ENCODE peak calls at places on chromosomes 12 and 14, in five cellular contexts. O is stimulated activated naive CD4-positive, alpha-beta T cell; X is HTR-8/SVneo; H is CD4-positive, CD25-positive, alpha-beta regulatory T cell; K is AG04450. C is an unnamed sample.

GRCh38 chr12:88854260-88854659 is 274.0 kb upstream of the KITLG start:
- DNase-seq in O (no peak), X (peak), H (no peak), K (peak), C (peak)

GRCh38 chr12:124370851-124371250 is 76.0 kb downstream of the RFLNA start:
- DNase-seq in O (no peak), X (no peak), H (no peak), K (no peak), C (no peak)

GRCh38 chr14:103201801-103202200 is 78.5 kb downstream of the TNFAIP2 start:
- DNase-seq in O (no peak), X (no peak), H (no peak), K (no peak), C (no peak)

GRCh38 chr12:95202691-95203476 is 14.4 kb downstream of the FGD6 start:
- DNase-seq in O (no peak), X (no peak), H (no peak), K (no peak), C (no peak)

GRCh38 chr14:92880851-92881250 is 42.1 kb upstream of the CHGA start:
- DNase-seq in O (no peak), X (peak), H (no peak), K (no peak), C (no peak)

GRCh38 chr14:71467419-71467818 is 464.8 kb upstream of the RGS6 start:
- DNase-seq in O (no peak), X (no peak), H (no peak), K (no peak), C (peak)

GRCh38 chr12:124368421-124369032 is 73.6 kb downstream of the RFLNA start:
- DNase-seq in O (no peak), X (no peak), H (no peak), K (no peak), C (no peak)

GRCh38 chr12:2256915-2257314 is 204.1 kb downstream of the CACNA1C start:
- DNase-seq in O (no peak), X (no peak), H (no peak), K (no peak), C (no peak)

GRCh38 chr12:59173696-59174095 is 253.4 kb upstream of the LRIG3 start:
- DNase-seq in O (no peak), X (no peak), H (no peak), K (no peak), C (no peak)

GRCh38 chr14:52801014-52801708 is 9.8 kb upstream of the GNPNAT1 start:
- DNase-seq in O (no peak), X (no peak), H (no peak), K (peak), C (peak)

GRCh38 chr14:75184447-75184846 is 8.0 kb upstream of the TMED10 start:
- DNase-seq in O (no peak), X (no peak), H (no peak), K (no peak), C (peak)

GRCh38 chr12:53060721-53061276 is 10.9 kb downstream of the TNS2 start:
- DNase-seq in O (no peak), X (no peak), H (no peak), K (no peak), C (no peak)

GRCh38 chr12:28710882-28711281 is 438.2 kb upstream of the FAR2 start:
- DNase-seq in O (no peak), X (no peak), H (no peak), K (peak), C (peak)

GRCh38 chr14:38248629-38249028 is 7.3 kb downstream of the CLEC14A start:
- DNase-seq in O (no peak), X (no peak), H (no peak), K (no peak), C (no peak)

GRCh38 chr14:103688441-103688840 is 26.8 kb downstream of the XRCC3 start:
- DNase-seq in O (no peak), X (no peak), H (no peak), K (no peak), C (no peak)

GRCh38 chr14:72598328-72598727 is 295.6 kb downstream of the DPF3 start:
- DNase-seq in O (no peak), X (no peak), H (no peak), K (no peak), C (no peak)

GRCh38 chr14:72699852-72700257 is 194.0 kb downstream of the DPF3 start:
- DNase-seq in O (no peak), X (no peak), H (no peak), K (peak), C (peak)

GRCh38 chr12:96445743-96446655 is 43.4 kb upstream of the CFAP54 start:
- DNase-seq in O (no peak), X (peak), H (peak), K (peak), C (peak)

GRCh38 chr12:2286461-2287131 is 233.8 kb downstream of the CACNA1C start:
- DNase-seq in O (no peak), X (no peak), H (no peak), K (no peak), C (peak)

GRCh38 chr12:83634726-83635267 is 948.1 kb downstream of the TMTC2 start:
- DNase-seq in O (no peak), X (no peak), H (no peak), K (no peak), C (no peak)

GRCh38 chr12:92541024-92541423 is 161.8 kb upstream of the PLEKHG7 start:
- DNase-seq in O (no peak), X (no peak), H (no peak), K (no peak), C (no peak)

GRCh38 chr12:643478-644292 is 19.6 kb downstream of the NINJ2 start:
- DNase-seq in O (no peak), X (no peak), H (no peak), K (no peak), C (no peak)

GRCh38 chr14:90557516-90557915 is 160.7 kb downstream of the CALM1 start:
- DNase-seq in O (no peak), X (no peak), H (no peak), K (no peak), C (no peak)

GRCh38 chr14:23153891-23154796 is 29.3 kb downstream of the SLC7A8 start:
- DNase-seq in O (no peak), X (no peak), H (no peak), K (no peak), C (peak)

GRCh38 chr12:57844725-57845477 is 1.6 kb downstream of the CTDSP2 start:
- DNase-seq in O (no peak), X (peak), H (no peak), K (peak), C (no peak)

GRCh38 chr12:116249938-116250337 is 27.6 kb downstream of the MED13L start:
- DNase-seq in O (no peak), X (no peak), H (no peak), K (no peak), C (no peak)

GRCh38 chr12:113194971-113195391 is 9.5 kb downstream of the RITA1 start:
- DNase-seq in O (no peak), X (peak), H (no peak), K (no peak), C (no peak)

GRCh38 chr12:2501464-2502181 is 293.1 kb upstream of the FKBP4 start:
- DNase-seq in O (no peak), X (no peak), H (peak), K (no peak), C (no peak)

GRCh38 chr12:38110026-38110699 is 206.4 kb upstream of the ALG10B start:
- DNase-seq in O (no peak), X (no peak), H (no peak), K (no peak), C (no peak)

GRCh38 chr12:107519906-107520859 is 165.4 kb upstream of the PWP1 start:
- DNase-seq in O (no peak), X (no peak), H (no peak), K (no peak), C (no peak)

GRCh38 chr14:58912799-58913432 is 275.2 kb downstream of the DACT1 start:
- DNase-seq in O (no peak), X (no peak), H (no peak), K (no peak), C (no peak)

GRCh38 chr12:111451649-111452129 is 46.0 kb downstream of the SH2B3 start:
- DNase-seq in O (no peak), X (peak), H (peak), K (no peak), C (no peak)

GRCh38 chr12:89372584-89373370 is 20.5 kb upstream of the DUSP6 start:
- DNase-seq in O (no peak), X (no peak), H (no peak), K (no peak), C (no peak)